ENCODE peak calls at places on chromosomes 16 and 17, in five cellular contexts. J is body of pancreas, F is ovary, G is K562, R is BJ. W is an unnamed sample.
A peak's percentile ranks its signal among the peaks of the same experiment; 100 is the strongest.

GRCh38 chr16:89922477-89922883 is 662 bp upstream of the TUBB3 start:
- DNase-seq in J (peak; percentile 52), F (peak; percentile 69), G (peak; percentile 80), R (peak; percentile 69), W (no peak)

GRCh38 chr16:85284138-85284897 is 172.0 kb upstream of the CIBAR2 start:
- DNase-seq in J (no peak), F (no peak), G (no peak), R (no peak), W (no peak)

GRCh38 chr16:57178793-57179212 is 7.0 kb downstream of the PSME3IP1 start:
- DNase-seq in J (no peak), F (no peak), G (no peak), R (no peak), W (no peak)

GRCh38 chr17:78214016-78214705 is at the start of gene BIRC5:
- DNase-seq in J (peak; percentile 90), F (peak; percentile 85), G (peak; percentile 96), R (no peak), W (peak; percentile 100)

GRCh38 chr17:45584092-45585036 is 93.8 kb upstream of the PLEKHM1 start:
- DNase-seq in J (peak; percentile 55), F (peak; percentile 50), G (peak; percentile 64), R (no peak), W (peak; percentile 82)

GRCh38 chr17:79930786-79931516 is 91.7 kb upstream of the CBX4 start:
- DNase-seq in J (no peak), F (no peak), G (no peak), R (no peak), W (no peak)

GRCh38 chr17:40958086-40958953 is 8.4 kb downstream of the KRT39 start:
- DNase-seq in J (no peak), F (no peak), G (no peak), R (no peak), W (no peak)

GRCh38 chr17:79461041-79461440 is 149.8 kb downstream of the RBFOX3 start:
- DNase-seq in J (no peak), F (no peak), G (no peak), R (no peak), W (no peak)

GRCh38 chr17:68849673-68850260 is 105.4 kb downstream of the ABCA8 start:
- DNase-seq in J (no peak), F (no peak), G (no peak), R (peak; percentile 35), W (no peak)

GRCh38 chr16:24163935-24164334 is 92.2 kb upstream of the CACNG3 start:
- DNase-seq in J (no peak), F (no peak), G (no peak), R (no peak), W (no peak)

GRCh38 chr17:73343168-73343634 is 31.4 kb upstream of the CDC42EP4 start:
- DNase-seq in J (no peak), F (peak; percentile 80), G (no peak), R (no peak), W (no peak)

GRCh38 chr17:63954402-63955063 is 18.2 kb downstream of the SCN4A start:
- DNase-seq in J (no peak), F (no peak), G (no peak), R (no peak), W (no peak)

GRCh38 chr17:39486242-39486641 is 25.0 kb downstream of the CDK12 start:
- DNase-seq in J (no peak), F (no peak), G (no peak), R (peak; percentile 46), W (no peak)

GRCh38 chr17:75032896-75033294 is 13.9 kb downstream of the ATP5PD start:
- DNase-seq in J (no peak), F (peak; percentile 47), G (no peak), R (no peak), W (peak; percentile 30)

GRCh38 chr17:4739122-4740024 is at the start of the genes CXCL16 and ZMYND15:
- DNase-seq in J (peak; percentile 50), F (peak; percentile 50), G (peak; percentile 42), R (no peak), W (peak; percentile 88)

GRCh38 chr17:72930031-72930430 is 162.5 kb downstream of the SLC39A11 start:
- DNase-seq in J (no peak), F (no peak), G (no peak), R (no peak), W (no peak)

GRCh38 chr17:18129041-18129502 is 20.5 kb downstream of the MYO15A start:
- DNase-seq in J (no peak), F (no peak), G (no peak), R (no peak), W (no peak)

GRCh38 chr16:77585379-77585778 is 136.9 kb upstream of the NUDT7 start:
- DNase-seq in J (no peak), F (no peak), G (no peak), R (no peak), W (no peak)

GRCh38 chr16:27284865-27285675 is 16.5 kb upstream of the NSMCE1 start:
- DNase-seq in J (no peak), F (no peak), G (no peak), R (no peak), W (no peak)

GRCh38 chr17:77049440-77049839 is 91.3 kb upstream of the SEC14L1 start:
- DNase-seq in J (no peak), F (no peak), G (no peak), R (no peak), W (no peak)

GRCh38 chr16:86862596-86862995 is 284.2 kb downstream of the FOXL1 start:
- DNase-seq in J (peak; percentile 20), F (no peak), G (no peak), R (no peak), W (no peak)

GRCh38 chr17:80819422-80820164 is 172.0 kb upstream of the CHMP6 start:
- DNase-seq in J (no peak), F (no peak), G (no peak), R (no peak), W (no peak)

GRCh38 chr16:73527191-73527590 is 479.3 kb upstream of the ZFHX3 start:
- DNase-seq in J (no peak), F (no peak), G (no peak), R (no peak), W (no peak)
- TF ChIP-seq CTCF in J (no peak), F (no peak), G (no peak), R (no peak), W (no peak)

DNA sequence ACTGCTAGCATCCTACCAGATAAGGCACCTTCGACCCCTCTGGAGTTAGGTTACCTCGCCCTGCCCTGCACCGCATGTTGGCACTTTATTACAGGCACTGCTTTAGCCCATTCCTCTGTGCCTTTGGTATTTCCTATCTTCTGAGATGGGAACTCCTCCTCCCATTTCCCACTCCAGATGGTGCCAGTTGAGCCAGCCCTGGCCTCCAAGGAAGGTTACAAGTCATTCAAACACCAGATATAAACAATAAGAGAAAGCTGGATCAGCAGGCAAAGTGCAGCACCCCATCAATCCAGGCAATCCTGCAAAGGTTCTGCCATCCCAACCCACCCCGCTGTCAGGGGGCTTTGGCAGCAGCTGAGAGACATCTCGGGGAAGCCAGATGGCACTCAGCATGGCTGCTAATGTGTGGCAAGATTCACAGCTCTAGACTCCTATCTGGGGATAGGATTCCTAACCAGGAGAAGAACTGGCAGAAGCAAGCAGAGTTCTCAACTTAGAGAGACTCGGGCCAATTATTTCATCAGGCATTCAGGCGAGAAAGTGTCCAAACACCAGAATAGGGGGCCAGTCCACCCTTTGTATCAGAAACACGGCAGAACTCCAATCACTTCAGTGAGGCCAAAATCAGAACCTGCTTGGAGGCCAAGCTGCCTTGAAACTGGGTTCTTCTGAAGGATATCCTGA is 112.9 kb downstream of the COPRS start:
- DNase-seq in J (no peak), F (no peak), G (no peak), R (no peak), W (no peak)
- TF ChIP-seq CTCF in J (no peak), F (no peak), G (no peak), R (no peak), W (no peak)

DNA sequence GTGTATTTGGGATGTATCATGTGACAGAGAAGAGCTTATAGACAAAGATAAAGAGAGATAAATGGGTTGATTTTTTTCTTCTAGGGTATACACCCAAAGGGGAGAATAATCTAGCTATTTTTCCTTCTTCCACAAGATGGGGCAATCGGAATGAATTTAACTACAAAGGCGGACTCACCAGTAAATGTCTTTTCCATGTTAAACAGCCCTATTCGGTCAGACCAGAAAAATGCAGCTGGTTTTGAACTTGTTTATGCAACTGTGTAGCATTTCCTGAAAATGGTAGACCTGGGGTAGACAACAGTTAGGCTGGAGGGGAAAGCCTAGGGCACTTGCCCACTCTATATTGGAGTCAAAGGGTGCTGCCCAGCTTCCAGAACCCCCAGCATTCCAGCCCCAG is 477.1 kb downstream of the TOX3 start:
- DNase-seq in J (no peak), F (no peak), G (no peak), R (no peak), W (no peak)
- TF ChIP-seq CTCF in J (no peak), F (no peak), G (no peak), R (no peak), W (no peak)

GRCh38 chr16:81585785-81586184 is 141.2 kb downstream of the CMIP start:
- DNase-seq in J (no peak), F (no peak), G (peak; percentile 42), R (no peak), W (no peak)
- TF ChIP-seq CTCF in J (no peak), F (no peak), G (peak; percentile 47), R (peak; percentile 4), W (no peak)

GRCh38 chr17:49843774-49844350 is 4.0 kb downstream of the TAC4 start:
- DNase-seq in J (no peak), F (no peak), G (peak; percentile 72), R (no peak), W (no peak)

GRCh38 chr17:49836111-49837030 is 11.5 kb downstream of the TAC4 start:
- DNase-seq in J (no peak), F (no peak), G (no peak), R (no peak), W (no peak)

GRCh38 chr17:49845210-49845782 is 2.6 kb downstream of the TAC4 start:
- DNase-seq in J (no peak), F (peak; percentile 43), G (no peak), R (no peak), W (no peak)

GRCh38 chr17:49842846-49843245 is 5.0 kb downstream of the TAC4 start:
- DNase-seq in J (no peak), F (no peak), G (no peak), R (no peak), W (no peak)

GRCh38 chr17:49841548-49841947 is 6.3 kb downstream of the TAC4 start:
- DNase-seq in J (no peak), F (no peak), G (no peak), R (no peak), W (no peak)
- TF ChIP-seq CTCF in J (no peak), F (no peak), G (peak; percentile 2), R (no peak), W (no peak)

W was measured in GM13976.